ENCODE peak calls at places on chromosomes 11 and 22, in five cellular contexts. O is H1, B is A549, E is HepG2, P is GM12878. S is an unnamed sample.

GRCh38 chr11:76636826-76637460 is 33.6 kb downstream of the LRRC32 start:
- DNase-seq in E (no peak), B (no peak), O (no peak), P (no peak), S (no peak)

GRCh38 chr11:97893612-97894011 is 1127.1 kb upstream of the CNTN5 start:
- DNase-seq in B (no peak), E (no peak), P (no peak), O (no peak), S (no peak)

GRCh38 chr22:39363751-39364484 is 14.1 kb downstream of the SYNGR1 start:
- DNase-seq in P (no peak), O (no peak), B (no peak), E (no peak), S (peak; percentile 44)

GRCh38 chr11:124938206-124938765 is 2.4 kb upstream of the HEPACAM start:
- DNase-seq in O (no peak), P (no peak), B (no peak), E (peak; percentile 77), S (no peak)

GRCh38 chr11:102225689-102226562 is 91.4 kb upstream of the BIRC3 start:
- DNase-seq in E (peak; percentile 28), O (no peak), B (no peak), P (no peak), S (no peak)

GRCh38 chr11:9053631-9054030 is 37.8 kb downstream of the SCUBE2 start:
- DNase-seq in E (no peak), B (no peak), O (no peak), P (no peak), S (no peak)

GRCh38 chr22:50319503-50319951 is 7.3 kb downstream of the DENND6B start:
- DNase-seq in P (no peak), O (no peak), B (no peak), E (no peak), S (no peak)

GRCh38 chr11:73386026-73386425 is 9.8 kb downstream of the RELT start:
- DNase-seq in P (peak; percentile 49), E (no peak), B (no peak), O (no peak), S (peak; percentile 83)

GRCh38 chr11:57459112-57460016 is 964 bp upstream of the RTN4RL2 start:
- DNase-seq in B (peak; percentile 42), P (no peak), O (peak; percentile 75), E (no peak), S (no peak)

GRCh38 chr11:68211546-68211945 is 1.6 kb downstream of the KMT5B start:
- DNase-seq in B (no peak), O (no peak), P (no peak), E (no peak), S (no peak)

GRCh38 chr11:29773656-29774264 is 243.1 kb downstream of the KCNA4 start:
- DNase-seq in O (no peak), B (no peak), P (no peak), E (no peak), S (no peak)

GRCh38 chr11:10798330-10798980 is 10.3 kb downstream of the EIF4G2 start:
- DNase-seq in E (no peak), O (no peak), B (no peak), P (no peak), S (no peak)

GRCh38 chr22:23850136-23850611 is 7.5 kb upstream of the SLC2A11 start:
- DNase-seq in E (no peak), O (no peak), P (no peak), B (no peak), S (no peak)

GRCh38 chr22:29206372-29207230 is 905 bp downstream of the EMID1 start:
- DNase-seq in O (no peak), E (no peak), B (no peak), P (no peak), S (peak; percentile 14)

GRCh38 chr11:98711011-98711410 is 309.7 kb upstream of the CNTN5 start:
- DNase-seq in B (no peak), E (no peak), P (no peak), O (no peak), S (no peak)

DNA sequence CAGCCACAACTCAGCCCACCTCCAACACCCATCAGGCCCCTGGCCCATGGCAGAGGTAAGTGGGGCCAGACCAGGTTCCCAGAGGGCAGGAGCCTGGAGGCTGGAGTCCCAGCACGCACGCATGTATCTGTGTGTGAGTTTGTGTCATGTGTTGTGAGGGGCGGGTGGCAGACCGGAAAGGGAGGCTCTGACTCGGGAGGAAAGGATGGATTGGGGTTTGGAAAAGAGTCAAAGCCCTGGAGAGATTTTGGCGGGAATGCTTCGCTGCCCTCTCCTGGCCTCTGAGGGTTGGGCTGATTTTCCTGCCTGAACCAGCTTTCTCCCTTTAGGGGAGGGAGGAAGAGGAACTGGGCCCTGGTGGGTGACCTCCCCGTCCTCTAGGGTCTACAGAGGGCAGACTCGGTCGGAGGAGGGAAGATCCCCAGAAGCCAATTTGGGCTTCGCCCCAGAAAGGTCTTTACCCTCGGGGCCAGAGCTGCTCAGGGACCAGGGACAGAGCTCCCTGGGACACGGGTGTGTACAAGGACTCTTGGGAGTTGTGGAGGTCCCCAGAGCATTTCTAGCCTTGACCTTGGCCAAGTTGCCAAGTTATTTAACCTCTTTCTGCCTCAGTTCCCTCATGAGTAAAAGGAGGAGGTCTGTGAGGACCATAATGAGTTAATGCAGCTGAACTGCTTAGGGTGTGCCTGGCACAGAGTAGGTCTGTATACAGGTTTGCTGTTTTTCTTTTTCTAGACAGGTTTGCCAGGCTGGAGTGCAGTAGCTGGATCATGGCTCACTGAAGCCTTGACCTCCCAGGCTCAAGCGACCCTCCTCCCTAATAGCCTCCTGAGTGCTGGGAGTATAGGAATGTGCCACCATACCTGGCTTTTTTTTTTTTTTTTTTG is 6.9 kb downstream of the C11orf68 start:
- DNase-seq in P (no peak), O (peak; percentile 73), B (peak; percentile 79), E (no peak), S (peak; percentile 34)
- TF ChIP-seq HDAC2 in P (no peak), O (no peak), B (no peak), E (no peak), S (no peak)

DNA sequence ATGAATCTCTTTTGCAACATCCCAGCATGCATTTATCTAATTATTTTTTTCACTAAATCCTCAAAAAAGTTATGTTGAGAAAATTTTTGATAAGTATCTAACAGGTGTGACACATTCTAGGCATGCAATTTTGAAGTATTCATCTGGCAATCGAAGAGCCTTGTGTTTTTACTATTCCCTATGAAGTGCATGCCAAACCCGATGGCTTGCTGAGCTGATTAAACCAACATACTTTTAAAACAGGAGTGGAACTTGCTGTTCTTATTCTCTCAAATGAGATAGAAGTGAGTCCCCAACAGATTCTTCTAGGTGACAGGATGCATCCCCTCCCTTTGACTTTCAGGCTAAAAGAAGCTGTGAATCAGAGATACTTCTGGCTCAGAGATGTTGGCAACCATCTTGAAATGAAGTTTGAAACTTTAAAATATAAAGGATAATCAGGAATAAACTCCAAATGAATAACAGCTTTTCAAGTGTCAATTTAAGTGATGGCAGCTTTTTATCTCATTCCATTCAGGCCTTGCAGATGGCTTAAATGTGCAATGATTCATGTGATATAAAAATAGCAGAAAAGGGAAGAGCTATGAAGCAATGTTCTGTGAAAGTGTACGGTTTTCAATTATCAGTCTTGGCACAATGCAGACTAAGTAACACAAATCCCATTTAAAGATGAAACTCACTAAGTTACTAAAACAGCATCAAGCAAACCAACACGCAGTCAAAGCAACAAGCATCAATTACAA is 67.7 kb downstream of the APOL5 start:
- DNase-seq in P (no peak), B (no peak), E (no peak), O (no peak), S (no peak)
- TF ChIP-seq HDAC2 in P (no peak), B (no peak), E (no peak), O (no peak), S (no peak)

GRCh38 chr11:44774131-44774530 is 47.4 kb downstream of the TSPAN18 start:
- DNase-seq in E (no peak), P (no peak), B (no peak), O (peak; percentile 51), S (no peak)
- TF ChIP-seq HDAC2 in E (no peak), P (no peak), B (no peak), O (peak; percentile 37), S (no peak)

GRCh38 chr11:34641456-34641855 is 20.6 kb downstream of the EHF start:
- DNase-seq in O (no peak), B (peak; percentile 51), E (no peak), P (no peak), S (no peak)

GRCh38 chr11:34641981-34642380 is 21.1 kb downstream of the EHF start:
- DNase-seq in E (no peak), O (no peak), P (no peak), B (no peak), S (no peak)

GRCh38 chr11:34639545-34639944 is 18.7 kb downstream of the EHF start:
- DNase-seq in B (peak; percentile 51), O (no peak), E (no peak), P (no peak), S (no peak)

GRCh38 chr11:34638897-34639296 is 18.0 kb downstream of the EHF start:
- DNase-seq in O (no peak), E (no peak), P (no peak), B (no peak), S (no peak)

GRCh38 chr11:34640050-34640971 is 19.4 kb downstream of the EHF start:
- DNase-seq in B (peak; percentile 98), E (peak; percentile 94), O (no peak), P (no peak), S (no peak)
- TF ChIP-seq HDAC2 in B (peak; percentile 74), E (peak; percentile 92), O (no peak), P (no peak), S (no peak)

DNA sequence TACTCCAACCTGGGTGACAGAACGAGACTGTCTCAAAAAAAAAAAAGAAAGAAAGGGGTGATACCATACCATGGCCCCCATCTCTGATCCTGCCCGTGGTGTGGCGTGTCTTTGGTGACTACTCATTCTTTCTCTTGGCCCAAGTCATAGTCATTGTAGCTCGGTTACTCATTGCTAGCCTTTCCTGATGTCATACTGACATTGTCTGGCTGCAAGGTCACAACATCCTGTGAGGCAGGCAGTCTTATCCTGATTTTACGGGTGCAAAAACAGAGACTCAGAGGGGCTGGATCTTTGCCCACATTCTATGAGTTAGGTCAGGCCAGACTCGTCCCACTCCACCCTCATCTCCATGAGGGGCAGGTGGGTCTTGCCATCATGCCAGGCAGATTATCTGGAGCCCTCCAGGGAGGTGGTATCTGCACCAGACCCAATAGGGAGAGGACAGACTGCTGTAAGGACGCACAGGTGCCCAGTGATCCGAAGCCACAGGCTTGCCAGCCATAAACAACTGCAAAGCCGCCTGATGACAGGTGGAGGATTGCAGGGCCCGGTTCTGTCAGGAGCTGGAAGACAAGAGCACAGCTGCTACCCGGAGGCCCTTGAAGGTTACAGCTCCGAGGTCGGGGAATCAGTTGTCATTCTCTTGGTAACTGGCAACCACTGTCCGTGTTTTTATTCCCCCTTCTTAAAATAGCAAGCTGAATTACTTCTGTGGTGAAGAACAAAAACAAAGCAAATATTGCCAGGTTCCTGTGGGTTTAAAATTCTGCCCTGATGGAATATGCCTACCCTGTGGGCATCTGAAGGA is 13.8 kb downstream of the TOM1 start:
- DNase-seq in O (no peak), B (peak; percentile 53), E (peak; percentile 70), P (no peak), S (no peak)
- TF ChIP-seq HDAC2 in O (no peak), B (no peak), E (no peak), P (no peak), S (no peak)

S was measured in K562.